ENCODE peak calls at places on chromosomes 11 and 22, in four cellular contexts. S is activated CD4-positive, alpha-beta T cell treated with anti-CD3 and anti-CD28 coated beads, Interleukin-2, amount 50 U/mL, for 4 hours; Z is GDM1; B is GM23248. N is an unnamed sample.

GRCh38 chr11:101516546-101516945 is 67.3 kb downstream of the TRPC6 start:
- DNase-seq in S (no peak), B (no peak), Z (no peak), N (no peak)

GRCh38 chr11:110966131-110966530 is 253.9 kb upstream of the ARHGAP20 start:
- DNase-seq in S (no peak), B (no peak), Z (no peak), N (no peak)

GRCh38 chr11:30553521-30554110 is 32.5 kb downstream of the MPPED2 start:
- DNase-seq in B (no peak), Z (no peak), S (no peak), N (no peak)

GRCh38 chr22:19393704-19394103 is 37.8 kb downstream of the HIRA start:
- DNase-seq in S (no peak), B (no peak), Z (no peak), N (no peak)

GRCh38 chr11:34149274-34149673 is 43.8 kb downstream of the NAT10 start:
- DNase-seq in B (no peak), Z (no peak), S (no peak), N (no peak)

GRCh38 chr11:107430525-107430924 is 27.1 kb downstream of the CWF19L2 start:
- DNase-seq in B (no peak), S (no peak), Z (no peak), N (no peak)

GRCh38 chr11:29978549-29978948 is 38.3 kb downstream of the KCNA4 start:
- DNase-seq in S (no peak), B (no peak), Z (no peak), N (no peak)

GRCh38 chr11:10818594-10818993 is 9.9 kb upstream of the EIF4G2 start:
- DNase-seq in S (no peak), B (peak), Z (no peak), N (peak)

GRCh38 chr11:125874556-125875124 is 12.8 kb upstream of the HYLS1 start:
- DNase-seq in B (peak), Z (peak), S (peak), N (peak)

GRCh38 chr11:37946155-37946766 is 1348.2 kb upstream of the RAG2 start:
- DNase-seq in Z (no peak), B (peak), S (no peak), N (peak)

GRCh38 chr11:129323896-129324522 is 51.6 kb upstream of the BARX2 start:
- DNase-seq in Z (no peak), S (no peak), B (peak), N (peak)

GRCh38 chr22:17633217-17633997 is 4.9 kb upstream of the ATP6V1E1 start:
- DNase-seq in B (peak), Z (no peak), S (no peak), N (peak)

N was measured in cardiac fibroblast.